ENCODE peak calls at places on chromosomes 4 and X, in four cellular contexts. M is substantia nigra; B is activated CD8-positive, alpha-beta T cell treated with anti-CD3 and anti-CD28 coated beads for 36 hours; K is activated naive CD8-positive, alpha-beta T cell treated with anti-CD3 and anti-CD28 coated beads, Interleukin-2, amount 50 U/mL, for 24 hours. O is an unnamed sample.

GRCh38 chr4:1403591-1404572 is 2.4 kb downstream of the NKX1-1 start:
- DNase-seq in M (no peak), B (no peak), K (peak; percentile 10), O (no peak)

GRCh38 chrX:56385336-56385735 is 153.2 kb downstream of the KLF8 start:
- DNase-seq in M (no peak), B (peak; percentile 38), K (no peak), O (no peak)

GRCh38 chr4:90543419-90544170 is 416.4 kb downstream of the CCSER1 start:
- DNase-seq in M (no peak), B (no peak), K (no peak), O (no peak)

GRCh38 chr4:76948441-76949292 is 885 bp upstream of the SEPTIN11 start:
- DNase-seq in M (peak; percentile 56), B (peak; percentile 83), K (peak; percentile 66), O (peak; percentile 67)

GRCh38 chr4:122874194-122874593 is 47.6 kb downstream of the FGF2 start:
- DNase-seq in M (no peak), B (no peak), K (no peak), O (no peak)

GRCh38 chr4:87241341-87241740 is 20.9 kb upstream of the KLHL8 start:
- DNase-seq in M (no peak), B (no peak), K (no peak), O (no peak)

GRCh38 chrX:18938710-18939109 is 45.2 kb downstream of the PHKA2 start:
- DNase-seq in M (no peak), B (no peak), K (no peak), O (no peak)

GRCh38 chr4:77126844-77127614 is 30.0 kb upstream of the CCNG2 start:
- DNase-seq in M (no peak), B (no peak), K (no peak), O (no peak)

GRCh38 chrX:38959736-38960534 is 158.7 kb downstream of the MID1IP1 start:
- DNase-seq in M (no peak), B (no peak), K (no peak), O (no peak)

GRCh38 chr4:180669637-180670036 is 1573.6 kb upstream of the TENM3 start:
- DNase-seq in M (no peak), B (no peak), K (no peak), O (no peak)

GRCh38 chr4:106738121-106738520 is 298.0 kb downstream of the DKK2 start:
- DNase-seq in M (no peak), B (no peak), K (no peak), O (no peak)

GRCh38 chr4:85474818-85475630 is at the start of gene ARHGAP24:
- DNase-seq in M (peak; percentile 59), B (peak; percentile 68), K (peak; percentile 53), O (peak; percentile 56)

GRCh38 chr4:115126487-115126886 is 13.1 kb upstream of the NDST4 start:
- DNase-seq in M (no peak), B (no peak), K (no peak), O (no peak)

GRCh38 chr4:173272314-173272713 is 61.8 kb downstream of the HMGB2 start:
- DNase-seq in M (no peak), B (no peak), K (no peak), O (no peak)

GRCh38 chr4:85595098-85595775 is 120.3 kb downstream of the ARHGAP24 start:
- DNase-seq in M (no peak), B (no peak), K (no peak), O (no peak)

GRCh38 chr4:20254517-20255250 is 3.0 kb downstream of the SLIT2 start:
- DNase-seq in M (no peak), B (no peak), K (no peak), O (no peak)

GRCh38 chr4:90769251-90769650 is 642.1 kb downstream of the CCSER1 start:
- DNase-seq in M (no peak), B (no peak), K (no peak), O (no peak)

GRCh38 chr4:129342820-129343219 is 246.9 kb downstream of the C4orf33 start:
- DNase-seq in M (no peak), B (no peak), K (no peak), O (no peak)

GRCh38 chr4:123583043-123583442 is 186.4 kb downstream of the SPRY1 start:
- DNase-seq in M (no peak), B (no peak), K (no peak), O (no peak)

GRCh38 chr4:149980941-149981340 is 97.3 kb upstream of the DCLK2 start:
- DNase-seq in M (no peak), B (peak; percentile 61), K (peak; percentile 45), O (peak; percentile 24)

GRCh38 chr4:337932-338758 is 531 bp downstream of the ZNF141 start:
- DNase-seq in M (no peak), B (peak; percentile 56), K (peak; percentile 58), O (no peak)